ENCODE peak calls at places on chromosomes 2 and 18, in nine cellular contexts. Z is cardiac fibroblast, R is H54, A is HS-5, V is substantia nigra, S is foreskin fibroblast, H is fibroblast of the conjunctiva, W is IMR-90, F is stomach. G is an unnamed sample.

GRCh38 chr2:114128255-114128654 is 238.4 kb downstream of the ACTR3 start:
- DNase-seq in S (no peak), H (no peak), Z (no peak), F (no peak), V (no peak), W (no peak), A (no peak), R (no peak), G (no peak)

GRCh38 chr2:7673843-7674242 is 756.6 kb downstream of the RNF144A start:
- DNase-seq in A (no peak), F (no peak), W (no peak), R (no peak), Z (no peak), S (peak), V (no peak), H (no peak), G (no peak)

GRCh38 chr2:12504443-12504842 is 212.3 kb upstream of the TRIB2 start:
- DNase-seq in R (no peak), V (no peak), H (no peak), Z (peak), F (no peak), S (peak), W (peak), A (no peak), G (no peak)

GRCh38 chr2:46489430-46489829 is 10.1 kb downstream of the TMEM247 start:
- DNase-seq in R (no peak), Z (no peak), S (peak), V (no peak), A (no peak), W (no peak), F (no peak), H (no peak), G (no peak)

GRCh38 chr18:58175122-58175687 is 131.2 kb downstream of the NEDD4L start:
- DNase-seq in A (no peak), S (no peak), H (no peak), R (no peak), W (no peak), Z (no peak), F (no peak), V (no peak), G (no peak)

GRCh38 chr2:100726866-100727265 is 93.1 kb upstream of the NPAS2 start:
- DNase-seq in F (no peak), A (no peak), W (no peak), H (no peak), Z (no peak), R (no peak), S (no peak), V (no peak), G (no peak)

GRCh38 chr2:160210599-160211138 is 10.6 kb upstream of the ITGB6 start:
- DNase-seq in A (no peak), H (no peak), R (no peak), W (peak), Z (peak), V (no peak), F (peak), S (peak), G (no peak)

GRCh38 chr2:104375206-104375605 is 478.7 kb upstream of the POU3F3 start:
- DNase-seq in W (no peak), Z (no peak), V (no peak), S (no peak), H (no peak), F (no peak), A (no peak), R (no peak), G (no peak)

GRCh38 chr2:75882530-75882929 is 171.8 kb upstream of the GCFC2 start:
- DNase-seq in W (no peak), R (no peak), V (no peak), Z (no peak), F (no peak), A (no peak), H (no peak), S (no peak), G (no peak)

GRCh38 chr2:78707776-78708386 is 317.6 kb upstream of the REG3G start:
- DNase-seq in Z (no peak), F (no peak), H (no peak), V (no peak), S (no peak), W (no peak), A (no peak), R (no peak), G (no peak)

GRCh38 chr18:60358516-60358915 is 14.1 kb downstream of the MC4R start:
- DNase-seq in R (no peak), W (peak), V (no peak), H (no peak), Z (peak), A (peak), F (no peak), S (peak), G (no peak)

GRCh38 chr2:19392191-19392590 is 33.8 kb upstream of the OSR1 start:
- DNase-seq in V (no peak), R (no peak), H (no peak), A (no peak), W (no peak), F (no peak), Z (no peak), S (no peak), G (no peak)

GRCh38 chr2:37344453-37345361 is at the start of gene QPCT:
- DNase-seq in R (peak), H (no peak), F (peak), Z (peak), S (peak), V (no peak), A (no peak), W (peak), G (no peak)

G was measured in Panc1.